ENCODE peak calls at places on chromosomes 6 and 20, in ten cellular contexts. W is upper lobe of left lung; Q is esophagus muscularis mucosa; T is PC-3; I is WERI-Rb-1; G is fibroblast of lung; B is CD8-positive, alpha-beta T cell; O is naive thymus-derived CD4-positive, alpha-beta T cell; M is hepatocyte; F is SK-N-MC. U is an unnamed sample. For H3K36me3, the result is how much of the 10 kb centered on the place peaks cover.

GRCh38 chr6:169933251-169933821 is 181.9 kb downstream of the ERMARD start:
- DNase-seq in F (no peak), M (no peak), Q (peak), G (no peak), T (no peak), O (no peak), B (no peak), I (no peak), W (no peak), U (peak)

GRCh38 chr20:26208296-26209091 is 511.8 kb upstream of the ZNF337 start:
- DNase-seq in I (peak), F (no peak), G (peak), O (peak), Q (no peak), B (peak), T (no peak), W (peak), M (peak), U (peak)

GRCh38 chr6:16800942-16801341 is 39.7 kb upstream of the ATXN1 start:
- DNase-seq in O (no peak), M (no peak), T (peak), G (peak), W (no peak), Q (no peak), B (no peak), I (no peak), F (no peak), U (no peak)

GRCh38 chr6:113813207-113813606 is 43.9 kb upstream of the MARCKS start:
- DNase-seq in O (no peak), W (no peak), T (no peak), I (no peak), B (no peak), Q (no peak), G (peak), M (no peak), F (no peak), U (no peak)

GRCh38 chr6:62980093-62980492 is 231.2 kb upstream of the FKBP1C start:
- DNase-seq in I (no peak), O (no peak), B (no peak), G (no peak), W (no peak), F (no peak), T (no peak), Q (no peak), M (no peak), U (no peak)

GRCh38 chr6:33192671-33193602 is 670 bp upstream of the COL11A2 start:
- DNase-seq in F (no peak), B (no peak), I (peak), O (peak), G (peak), W (no peak), T (no peak), M (peak), Q (no peak), U (peak)

GRCh38 chr20:12394786-12395185 is 477.1 kb downstream of the BTBD3 start:
- DNase-seq in F (no peak), B (no peak), T (peak), G (no peak), W (no peak), Q (no peak), O (no peak), I (peak), M (peak), U (peak)

GRCh38 chr6:33577106-33577535 is 3.0 kb downstream of the BAK1 start:
- DNase-seq in B (no peak), T (peak), M (no peak), W (peak), F (no peak), I (no peak), G (no peak), Q (no peak), O (no peak), U (peak)

GRCh38 chr6:26653007-26653406 is 6.5 kb downstream of the ZNF322 start:
- DNase-seq in O (no peak), I (no peak), T (no peak), M (no peak), W (no peak), B (no peak), G (no peak), F (no peak), Q (no peak), U (no peak)

GRCh38 chr6:105431226-105431625 is 28.3 kb upstream of the PREP start:
- DNase-seq in O (peak), F (peak), G (peak), I (no peak), M (peak), Q (no peak), T (peak), W (no peak), B (no peak), U (peak)

GRCh38 chr6:89299451-89299850 is 15.6 kb downstream of the GABRR2 start:
- DNase-seq in T (peak), F (no peak), G (peak), O (no peak), I (peak), W (no peak), M (no peak), B (no peak), Q (peak), U (peak)

GRCh38 chr6:118772886-118773285 is 121.1 kb upstream of the ASF1A start:
- DNase-seq in Q (no peak), I (no peak), B (no peak), T (no peak), M (no peak), W (no peak), F (no peak), O (no peak), G (no peak), U (no peak)

GRCh38 chr20:34390769-34391447 is 27.8 kb downstream of the ITCH start:
- DNase-seq in Q (no peak), G (peak), I (peak), M (peak), B (no peak), O (no peak), F (no peak), W (peak), T (peak), U (no peak)

GRCh38 chr6:130093546-130093945 is 75.2 kb downstream of the L3MBTL3 start:
- DNase-seq in B (no peak), G (no peak), W (no peak), M (no peak), I (no peak), Q (no peak), O (no peak), F (no peak), T (no peak), U (no peak)

GRCh38 chr6:4687989-4688947 is 87.9 kb upstream of the CDYL start:
- DNase-seq in W (peak), Q (no peak), M (peak), T (peak), B (no peak), F (no peak), O (no peak), G (peak), I (no peak), U (peak)

GRCh38 chr20:6769953-6770831 is 2.7 kb downstream of the BMP2 start:
- DNase-seq in I (no peak), M (peak), W (peak), B (no peak), F (no peak), O (no peak), G (peak), Q (no peak), T (no peak), U (peak)

GRCh38 chr6:77565370-77565769 is 87.5 kb upstream of the MEI4 start:
- DNase-seq in F (no peak), G (no peak), W (no peak), O (no peak), I (no peak), Q (no peak), M (no peak), T (no peak), B (no peak), U (no peak)

GRCh38 chr20:2688041-2688591 is 4.5 kb upstream of the EBF4 start:
- DNase-seq in O (peak), B (peak), I (peak), Q (no peak), W (peak), F (peak), G (peak), T (peak), M (peak), U (peak)

GRCh38 chr6:160930547-160931377 is 60.8 kb upstream of the MAP3K4 start:
- DNase-seq in F (peak), W (peak), T (peak), M (peak), I (peak), Q (no peak), B (peak), O (peak), G (peak), U (peak)

GRCh38 chr6:112606726-112607125 is 259.6 kb downstream of the RFPL4B start:
- DNase-seq in I (no peak), T (no peak), M (no peak), B (no peak), G (no peak), W (no peak), F (no peak), Q (no peak), O (no peak), U (no peak)

GRCh38 chr6:145012039-145012662 is 723.2 kb downstream of the EPM2A start:
- DNase-seq in G (peak), B (no peak), M (no peak), W (no peak), I (no peak), Q (no peak), F (no peak), O (no peak), T (no peak), U (no peak)

GRCh38 chr6:40727272-40727671 is 140.1 kb upstream of the LRFN2 start:
- DNase-seq in I (no peak), W (no peak), B (no peak), G (no peak), Q (no peak), T (no peak), O (no peak), F (no peak), M (no peak), U (peak)

GRCh38 chr6:147166360-147166944 is 37.8 kb upstream of the STXBP5 start:
- DNase-seq in T (no peak), M (no peak), W (no peak), O (no peak), B (no peak), G (peak), Q (no peak), I (no peak), F (no peak), U (no peak)

GRCh38 chr20:63230800-63231268 is 4.9 kb upstream of the BIRC7 start:
- DNase-seq in M (peak), F (no peak), W (peak), O (no peak), I (peak), G (peak), Q (no peak), T (peak), B (no peak), U (peak)

GRCh38 chr6:24775520-24776058 is 852 bp downstream of the GMNN start:
- DNase-seq in Q (no peak), B (peak), W (no peak), F (no peak), I (no peak), O (no peak), M (peak), T (peak), G (peak), U (no peak)

GRCh38 chr6:24778878-24779277 is 4.1 kb downstream of the GMNN start:
- DNase-seq in I (no peak), G (no peak), F (no peak), O (no peak), M (no peak), W (no peak), B (no peak), Q (no peak), T (no peak), U (no peak)

GRCh38 chr6:24779416-24779815 is 4.7 kb downstream of the GMNN start:
- DNase-seq in M (peak), Q (no peak), B (no peak), T (peak), O (no peak), F (no peak), W (no peak), G (no peak), I (no peak), U (no peak)

GRCh38 chr6:24778121-24778520 is 3.4 kb downstream of the GMNN start:
- DNase-seq in I (no peak), G (no peak), B (no peak), O (no peak), M (no peak), F (no peak), Q (no peak), T (no peak), W (no peak), U (no peak)

GRCh38 chr6:24777227-24777626 is 2.5 kb downstream of the GMNN start:
- DNase-seq in W (no peak), G (no peak), I (no peak), B (no peak), Q (no peak), F (no peak), O (no peak), M (no peak), T (no peak), U (no peak)
- H3K4me3 ChIP-seq in W (no peak), G (peak), I (peak), B (no peak), Q (no peak), F (peak), O (no peak), M (no peak), T (peak), U (no peak)

DNA sequence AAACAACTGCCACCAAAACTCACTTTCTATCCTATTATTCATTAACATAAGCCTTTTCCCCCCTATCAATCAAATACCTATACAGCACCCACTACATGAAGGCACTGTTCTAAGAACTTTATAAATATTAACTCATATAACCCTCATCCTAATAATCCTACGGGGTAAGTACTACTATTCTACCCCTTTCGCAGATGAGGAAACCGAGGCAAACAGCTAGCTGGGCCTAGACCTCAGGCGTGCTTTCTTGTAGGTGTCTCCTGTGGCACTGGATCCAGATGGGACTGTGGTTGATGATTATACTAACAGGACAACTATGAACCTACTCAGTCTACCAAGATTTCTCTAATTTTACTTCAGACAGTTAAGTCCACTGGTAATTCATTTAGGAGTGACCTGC is 131.6 kb downstream of the ZMYND8 start:
- DNase-seq in M (no peak), I (no peak), Q (no peak), G (no peak), T (no peak), O (no peak), F (no peak), W (no peak), B (no peak), U (no peak)
- H3K36me3 ChIP-seq in M (under half), I (half or more), Q (half or more), G (under half), T (under half), O (under half), F (under half), W (half or more), B (half or more), U (under half)

GRCh38 chr20:50852085-50852484 is 57.2 kb downstream of the BCAS4 start:
- DNase-seq in T (no peak), I (no peak), M (no peak), W (no peak), O (no peak), B (no peak), G (no peak), F (no peak), Q (no peak), U (peak)

GRCh38 chr20:50845566-50846211 is 50.8 kb downstream of the BCAS4 start:
- DNase-seq in M (no peak), O (no peak), W (no peak), T (no peak), G (no peak), I (no peak), B (no peak), F (no peak), Q (no peak), U (no peak)

GRCh38 chr20:50848341-50848808 is 53.5 kb downstream of the BCAS4 start:
- DNase-seq in I (no peak), M (no peak), O (no peak), G (no peak), B (no peak), F (no peak), Q (no peak), T (no peak), W (no peak), U (no peak)

GRCh38 chr20:50850721-50851286 is 55.9 kb downstream of the BCAS4 start:
- DNase-seq in B (no peak), W (no peak), M (peak), F (no peak), I (no peak), O (no peak), Q (no peak), T (no peak), G (no peak), U (peak)

DNA sequence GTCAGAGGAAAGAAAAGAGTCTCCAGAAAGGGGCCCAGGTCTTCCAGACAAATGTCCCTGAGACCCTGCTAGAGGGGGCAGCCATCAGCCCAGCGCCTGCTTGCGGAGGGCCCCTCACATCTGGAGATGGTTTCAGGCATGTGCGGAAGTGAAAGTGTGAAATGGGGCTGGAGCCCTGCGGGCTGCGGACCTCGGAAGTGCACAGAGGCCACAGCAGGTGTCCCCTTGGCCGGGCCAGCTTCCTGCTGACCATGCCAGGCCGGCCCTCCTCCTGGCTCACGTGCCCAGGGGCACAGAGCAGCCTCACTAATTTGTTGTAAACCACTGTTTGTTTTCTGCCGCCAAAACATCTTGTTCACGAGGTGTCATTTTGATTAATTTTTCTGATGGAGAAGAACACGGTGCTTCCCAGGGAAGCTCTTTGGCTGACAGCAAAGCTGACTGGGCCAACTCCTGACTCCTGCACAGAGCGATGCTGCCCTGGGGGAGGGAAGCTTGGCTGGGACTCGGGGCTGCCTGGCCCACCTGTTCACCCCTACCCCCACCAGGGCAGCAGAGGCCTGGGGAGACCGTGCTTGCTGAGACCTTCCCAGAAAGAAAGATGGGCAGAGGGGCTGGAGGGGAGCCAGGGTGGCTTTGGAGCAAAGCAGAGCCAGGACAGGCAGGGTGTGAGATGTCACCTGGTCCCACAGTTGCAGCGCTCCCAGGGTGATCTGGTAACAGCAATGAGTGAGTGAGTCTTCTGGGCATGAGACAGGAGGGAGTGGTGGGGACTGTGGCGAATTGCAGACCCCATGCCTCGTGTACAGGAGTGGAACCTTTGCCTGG is 54.2 kb downstream of the BCAS4 start:
- DNase-seq in F (no peak), G (no peak), W (peak), B (no peak), Q (no peak), I (no peak), T (no peak), O (no peak), M (no peak), U (peak)
- H3K4me3 ChIP-seq in F (no peak), G (no peak), W (no peak), B (no peak), Q (peak), I (no peak), T (no peak), O (no peak), M (no peak), U (no peak)

GRCh38 chr20:35731862-35732643 is 10.0 kb downstream of the RBM39 start:
- DNase-seq in I (no peak), W (no peak), B (no peak), G (no peak), Q (no peak), O (no peak), F (no peak), T (no peak), M (no peak), U (no peak)
- H3K36me3 ChIP-seq in I (half or more), W (half or more), B (half or more), G (under half), Q (half or more), O (under half), F (half or more), T (half or more), M (under half), U (half or more)

GRCh38 chr6:79138146-79138545 is 60.1 kb upstream of the PHIP start:
- DNase-seq in O (no peak), B (no peak), G (peak), Q (no peak), M (no peak), T (no peak), W (no peak), I (no peak), F (no peak), U (no peak)

GRCh38 chr6:79135973-79136470 is 58.0 kb upstream of the PHIP start:
- DNase-seq in I (no peak), O (no peak), B (no peak), F (no peak), W (no peak), T (no peak), M (no peak), Q (no peak), G (no peak), U (no peak)

GRCh38 chr6:79133173-79133572 is 55.1 kb upstream of the PHIP start:
- DNase-seq in F (no peak), G (no peak), B (no peak), O (no peak), W (no peak), T (no peak), Q (no peak), I (no peak), M (no peak), U (no peak)

GRCh38 chr6:79137671-79138070 is 59.6 kb upstream of the PHIP start:
- DNase-seq in G (peak), T (no peak), Q (no peak), B (no peak), F (no peak), W (no peak), I (no peak), O (no peak), M (no peak), U (no peak)

DNA sequence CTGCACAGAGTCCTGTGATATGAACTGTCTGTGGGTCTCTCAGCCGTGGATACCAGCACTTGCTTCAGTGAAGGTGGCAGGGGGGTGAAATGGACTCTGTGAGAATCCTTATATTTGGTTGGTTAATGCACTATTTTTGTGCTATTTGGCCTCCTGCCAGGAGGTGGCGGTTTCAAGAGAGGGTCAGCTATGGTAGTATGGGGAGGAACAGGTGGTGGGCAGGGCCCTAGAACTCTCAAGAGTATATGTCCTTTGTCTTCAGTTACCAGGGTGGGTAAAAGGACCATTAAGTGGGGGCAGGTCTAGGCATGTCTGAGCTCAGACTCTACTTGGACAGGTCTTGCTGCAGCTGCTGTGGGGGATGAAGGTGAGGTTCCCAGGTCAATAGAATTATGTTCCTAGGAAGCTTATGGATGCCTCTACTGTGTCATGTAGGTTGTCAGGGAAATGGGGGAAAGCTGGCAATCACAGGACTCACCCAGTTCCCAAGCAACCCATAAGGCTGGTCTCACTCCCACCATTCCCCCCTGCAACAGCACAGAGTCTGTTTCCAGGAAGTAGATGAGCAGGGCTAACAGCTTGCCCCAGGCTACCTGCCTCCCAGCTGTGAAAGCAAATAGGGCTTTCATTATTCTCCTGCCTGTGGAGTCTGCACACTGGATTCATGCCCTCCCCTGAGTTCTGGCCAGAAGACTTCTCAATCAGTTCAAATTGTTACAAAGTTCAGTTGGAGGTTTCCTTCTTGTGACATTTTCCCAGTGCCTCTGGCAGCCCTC is 56.8 kb upstream of the PHIP start:
- DNase-seq in F (no peak), M (no peak), O (no peak), I (peak), Q (no peak), T (no peak), W (no peak), B (no peak), G (no peak), U (no peak)
- H3K4me3 ChIP-seq in F (no peak), M (no peak), O (no peak), I (no peak), Q (no peak), T (no peak), W (no peak), B (no peak), G (no peak), U (no peak)

U was measured in H7.